ENCODE peak calls at places on chromosomes 12 and 14, in ten cellular contexts. B is choroid plexus epithelial cell, O is HCT116, Z is A549, K is HFF-Myc, F is right lobe of liver, N is AG04449, Y is astrocyte, D is endothelial cell of umbilical vein, S is IMR-90. I is an unnamed sample.

GRCh38 chr14:100037351-100037750 is 27.9 kb upstream of the EVL start:
- DNase-seq in Y (no peak), D (no peak), Z (no peak), N (no peak), F (no peak), O (no peak), K (no peak), S (peak), B (peak), I (peak)

GRCh38 chr14:68958553-68958952 is 20.5 kb downstream of the ACTN1 start:
- DNase-seq in Z (no peak), K (no peak), D (peak), Y (peak), O (no peak), B (no peak), S (peak), F (no peak), N (no peak), I (no peak)

GRCh38 chr14:68785817-68786490 is 6.9 kb downstream of the ZFP36L1 start:
- DNase-seq in O (no peak), N (no peak), F (no peak), D (peak), B (no peak), Z (peak), Y (peak), S (no peak), K (no peak), I (peak)

GRCh38 chr12:95574799-95575452 is 23.6 kb upstream of the USP44 start:
- DNase-seq in O (peak), Y (peak), S (peak), D (peak), F (no peak), B (peak), N (no peak), K (peak), Z (peak), I (peak)

GRCh38 chr14:35405304-35405996 is 901 bp upstream of the NFKBIA start:
- DNase-seq in K (no peak), Z (no peak), B (peak), D (no peak), S (no peak), Y (no peak), F (no peak), O (no peak), N (no peak), I (peak)

GRCh38 chr12:105986779-105987686 is 151.7 kb downstream of the NUAK1 start:
- DNase-seq in Z (no peak), S (peak), F (no peak), B (peak), D (no peak), O (no peak), N (peak), K (no peak), Y (peak), I (no peak)

GRCh38 chr14:68487805-68488590 is 304.9 kb downstream of the ZFP36L1 start:
- DNase-seq in Z (peak), D (no peak), Y (peak), N (no peak), S (peak), B (peak), K (no peak), F (no peak), O (no peak), I (peak)

GRCh38 chr12:120356567-120357030 is 12.4 kb downstream of the MSI1 start:
- DNase-seq in Z (peak), N (peak), D (peak), O (peak), S (peak), K (peak), B (peak), F (peak), Y (peak), I (peak)

GRCh38 chr12:131424270-131424669 is 286.6 kb upstream of the SFSWAP start:
- DNase-seq in O (no peak), D (no peak), Z (no peak), S (no peak), F (no peak), B (no peak), N (no peak), Y (no peak), K (no peak), I (no peak)

GRCh38 chr14:72679591-72680151 is 214.2 kb downstream of the DPF3 start:
- DNase-seq in Z (no peak), D (peak), O (no peak), N (no peak), F (no peak), K (no peak), S (peak), Y (no peak), B (no peak), I (no peak)

GRCh38 chr12:27244680-27245005 is 557 bp downstream of the STK38L start:
- DNase-seq in N (no peak), Y (no peak), S (peak), Z (no peak), K (no peak), F (no peak), O (no peak), D (peak), B (peak), I (peak)

GRCh38 chr14:72948481-72949138 is 22.3 kb downstream of the DCAF4 start:
- DNase-seq in Y (peak), K (no peak), S (peak), B (peak), Z (peak), F (no peak), D (peak), O (peak), N (no peak), I (peak)

GRCh38 chr12:464484-465267 is 4.9 kb downstream of the B4GALNT3 start:
- DNase-seq in Z (no peak), D (no peak), B (no peak), O (no peak), N (no peak), K (no peak), F (no peak), Y (peak), S (no peak), I (no peak)

GRCh38 chr14:31441273-31442110 is 15.8 kb downstream of the DTD2 start:
- DNase-seq in F (no peak), B (peak), D (no peak), S (peak), O (no peak), Y (peak), Z (peak), K (peak), N (peak), I (no peak)

GRCh38 chr14:99677231-99677891 is 6.7 kb upstream of the CYP46A1 start:
- DNase-seq in Y (peak), D (no peak), O (no peak), F (no peak), B (no peak), K (no peak), Z (no peak), N (no peak), S (no peak), I (peak)

GRCh38 chr14:76306131-76306530 is 69.8 kb upstream of the ESRRB start:
- DNase-seq in K (no peak), S (no peak), D (no peak), N (no peak), O (no peak), Z (no peak), F (no peak), Y (no peak), B (no peak), I (no peak)

GRCh38 chr14:32677381-32677780 is 261.3 kb upstream of the NPAS3 start:
- DNase-seq in B (no peak), O (no peak), S (no peak), D (no peak), Y (no peak), F (no peak), Z (no peak), K (no peak), N (no peak), I (no peak)

GRCh38 chr12:1936406-1937320 is 18.2 kb upstream of the CACNA2D4 start:
- DNase-seq in Y (peak), D (peak), F (peak), K (no peak), S (peak), B (peak), O (no peak), Z (peak), N (peak), I (peak)

GRCh38 chr12:21065845-21066244 is 65.1 kb upstream of the SLCO1B1 start:
- DNase-seq in Y (no peak), O (peak), D (peak), N (no peak), K (no peak), S (no peak), Z (peak), B (peak), F (no peak), I (peak)

GRCh38 chr12:115481141-115481540 is 796.4 kb downstream of the MED13L start:
- DNase-seq in F (no peak), B (peak), O (no peak), Y (no peak), N (no peak), D (no peak), Z (no peak), K (no peak), S (peak), I (no peak)
- TF ChIP-seq CTCF in F (no peak), B (peak), O (no peak), Y (no peak), N (no peak), D (no peak), Z (no peak), K (no peak), S (no peak), I (no peak)

GRCh38 chr12:118714051-118714460 is 267.3 kb upstream of the SRRM4 start:
- DNase-seq in D (no peak), S (no peak), B (no peak), K (no peak), O (peak), F (no peak), Y (no peak), Z (peak), N (no peak), I (peak)
- TF ChIP-seq CTCF in D (peak), S (no peak), B (no peak), K (peak), O (peak), F (peak), Y (no peak), Z (peak), N (no peak), I (no peak)

GRCh38 chr12:109775172-109775881 is 57.9 kb downstream of the TRPV4 start:
- DNase-seq in B (peak), Z (peak), F (peak), O (no peak), N (no peak), S (peak), K (peak), Y (peak), D (peak), I (peak)
- TF ChIP-seq CTCF in B (peak), Z (peak), F (peak), O (peak), N (peak), S (peak), K (peak), Y (peak), D (peak), I (peak)

GRCh38 chr14:22653012-22653621 is 9.0 kb upstream of the OR6J1 start:
- DNase-seq in N (no peak), S (peak), K (peak), Z (peak), F (no peak), Y (peak), D (peak), B (peak), O (peak), I (peak)
- TF ChIP-seq CTCF in N (peak), S (peak), K (peak), Z (peak), F (peak), Y (peak), D (peak), B (peak), O (peak), I (peak)

DNA sequence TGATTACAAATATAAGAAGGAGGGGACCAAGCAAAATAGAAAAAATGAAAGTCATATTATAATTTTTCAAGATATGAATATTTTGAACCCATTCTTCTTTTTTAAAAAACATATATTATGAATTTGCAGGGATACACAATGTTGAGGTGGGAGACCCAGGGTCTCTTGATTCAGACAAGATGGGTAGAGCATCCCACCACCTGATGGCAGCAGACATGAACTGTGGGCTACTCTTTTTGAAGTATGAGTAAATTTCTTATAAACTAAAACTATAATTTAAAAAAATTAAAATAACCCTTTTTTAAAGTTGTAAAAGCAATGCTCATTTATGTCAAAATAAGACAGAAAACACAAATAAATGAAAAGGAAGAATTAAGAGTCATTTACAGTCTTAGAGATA is 202.7 kb upstream of the PRICKLE1 start:
- DNase-seq in O (no peak), Y (no peak), S (no peak), N (no peak), F (no peak), D (no peak), B (no peak), K (no peak), Z (no peak), I (no peak)
- TF ChIP-seq CTCF in O (peak), Y (no peak), S (no peak), N (no peak), F (no peak), D (no peak), B (peak), K (peak), Z (no peak), I (no peak)

GRCh38 chr12:103768467-103769123 is 72.4 kb downstream of the NT5DC3 start:
- DNase-seq in B (peak), K (no peak), Y (no peak), D (no peak), F (no peak), N (no peak), S (no peak), Z (peak), O (no peak), I (no peak)
- TF ChIP-seq CTCF in B (peak), K (no peak), Y (no peak), D (no peak), F (no peak), N (no peak), S (no peak), Z (peak), O (no peak), I (no peak)

DNA sequence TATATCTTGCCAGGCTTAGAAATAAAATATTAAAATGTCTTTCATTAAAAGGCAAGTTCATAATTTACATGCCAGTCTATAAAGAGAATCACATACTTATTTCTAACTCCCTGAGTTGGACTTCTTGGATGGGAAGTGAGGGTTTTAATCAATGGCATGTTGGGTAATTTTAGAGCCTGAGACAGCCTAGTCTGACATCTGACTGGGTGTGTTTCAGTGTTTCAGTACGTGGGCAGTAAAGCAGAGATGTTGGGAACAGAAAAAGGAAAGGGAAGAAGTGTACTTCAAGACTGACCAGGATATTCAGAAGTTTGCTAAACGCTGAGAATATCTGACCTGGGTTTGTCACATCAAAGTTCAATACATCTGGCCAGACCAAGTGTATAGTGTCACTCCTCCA is 171.8 kb downstream of the BTG1 start:
- DNase-seq in Y (no peak), F (no peak), O (no peak), N (no peak), Z (no peak), D (no peak), B (no peak), K (no peak), S (no peak), I (no peak)
- TF ChIP-seq CTCF in Y (no peak), F (no peak), O (no peak), N (no peak), Z (no peak), D (no peak), B (no peak), K (no peak), S (no peak), I (no peak)

GRCh38 chr12:62930546-62931425 is 4.2 kb downstream of the PPM1H start:
- DNase-seq in D (no peak), F (no peak), S (peak), Y (no peak), K (no peak), B (no peak), O (no peak), N (no peak), Z (no peak), I (no peak)

GRCh38 chr12:62933871-62934798 is 815 bp downstream of the PPM1H start:
- DNase-seq in S (peak), Z (peak), B (no peak), D (peak), K (no peak), O (no peak), Y (peak), N (no peak), F (peak), I (peak)

GRCh38 chr12:62931481-62931880 is 3.5 kb downstream of the PPM1H start:
- DNase-seq in B (no peak), F (no peak), K (no peak), O (no peak), N (no peak), D (no peak), Z (no peak), Y (no peak), S (no peak), I (no peak)

GRCh38 chr12:62933220-62933870 is 1.6 kb downstream of the PPM1H start:
- DNase-seq in D (peak), S (no peak), K (no peak), Y (no peak), B (no peak), F (no peak), N (no peak), Z (peak), O (no peak), I (no peak)

GRCh38 chr12:62934799-62935674 is at the start of gene PPM1H:
- DNase-seq in O (peak), B (peak), D (peak), K (no peak), N (no peak), S (peak), Y (peak), F (peak), Z (peak), I (peak)
- TF ChIP-seq CTCF in O (peak), B (peak), D (no peak), K (peak), N (no peak), S (no peak), Y (peak), F (peak), Z (peak), I (peak)

GRCh38 chr14:52313493-52313881 is 625 bp upstream of the PTGER2 start:
- DNase-seq in S (peak), O (no peak), K (no peak), N (no peak), D (peak), Y (peak), F (no peak), B (no peak), Z (no peak), I (peak)

GRCh38 chr14:52314521-52315354 is 626 bp downstream of the PTGER2 start:
- DNase-seq in S (peak), Z (no peak), N (no peak), D (peak), Y (no peak), O (no peak), B (peak), F (peak), K (no peak), I (no peak)

GRCh38 chr14:52315355-52315718 is 1.2 kb downstream of the PTGER2 start:
- DNase-seq in F (no peak), B (peak), S (peak), K (no peak), D (no peak), Z (no peak), O (no peak), N (no peak), Y (no peak), I (no peak)

GRCh38 chr14:52313903-52314481 is at the start of gene PTGER2:
- DNase-seq in Y (peak), O (peak), D (peak), S (peak), Z (peak), N (peak), F (peak), K (no peak), B (peak), I (peak)

GRCh38 chr14:52312872-52313492 is 1.1 kb upstream of the PTGER2 start:
- DNase-seq in D (no peak), Y (peak), S (peak), N (no peak), O (no peak), B (no peak), F (no peak), Z (no peak), K (no peak), I (no peak)
- TF ChIP-seq CTCF in D (no peak), Y (no peak), S (no peak), N (no peak), O (no peak), B (no peak), F (no peak), Z (no peak), K (no peak), I (no peak)

GRCh38 chr14:23345987-23346692 is 6.5 kb downstream of the SLC22A17 start:
- DNase-seq in N (no peak), K (no peak), O (no peak), S (no peak), Z (no peak), Y (no peak), D (no peak), F (no peak), B (no peak), I (no peak)
- TF ChIP-seq CTCF in N (no peak), K (no peak), O (no peak), S (no peak), Z (no peak), Y (no peak), D (no peak), F (no peak), B (no peak), I (no peak)